ENCODE peak calls at places on chromosomes 11 and 22, in seven cellular contexts. L, E, C, O, J, H and R are unnamed samples.

GRCh38 chr22:42752230-42752746 is 31.6 kb upstream of the A4GALT start:
- DNase-seq in L (no peak), E (no peak), C (no peak), O (no peak), J (no peak), H (no peak), R (no peak)

GRCh38 chr11:111378773-111379499 is at the start of gene POU2AF1:
- DNase-seq in L (peak; percentile 89), E (no peak), C (no peak), O (no peak), J (no peak), H (no peak), R (no peak)

GRCh38 chr22:50199836-50200332 is 927 bp upstream of the SELENOO start:
- DNase-seq in L (no peak), E (no peak), C (no peak), O (no peak), J (no peak), H (peak; percentile 45), R (no peak)

GRCh38 chr11:77771135-77771534 is 49.4 kb downstream of the RSF1 start:
- DNase-seq in L (no peak), E (no peak), C (no peak), O (no peak), J (no peak), H (no peak), R (no peak)

GRCh38 chr11:86294026-86294425 is 8.0 kb upstream of the HIKESHI start:
- DNase-seq in L (no peak), E (no peak), C (no peak), O (no peak), J (no peak), H (no peak), R (no peak)

GRCh38 chr22:43535336-43535735 is 123.5 kb downstream of the MPPED1 start:
- DNase-seq in L (no peak), E (no peak), C (no peak), O (no peak), J (peak; percentile 20), H (no peak), R (no peak)

GRCh38 chr11:26042113-26042512 is 289.8 kb upstream of the ANO3 start:
- DNase-seq in L (no peak), E (no peak), C (no peak), O (no peak), J (peak; percentile 35), H (no peak), R (no peak)

GRCh38 chr11:14413307-14414072 is 54.5 kb upstream of the RRAS2 start:
- DNase-seq in L (no peak), E (no peak), C (no peak), O (peak; percentile 35), J (no peak), H (peak; percentile 41), R (no peak)

GRCh38 chr11:93741882-93742226 is 382 bp downstream of the C11orf54 start:
- DNase-seq in L (no peak), E (peak; percentile 68), C (no peak), O (peak; percentile 50), J (peak; percentile 86), H (no peak), R (peak; percentile 59)

GRCh38 chr11:112453601-112454577 is 193.2 kb upstream of the PLET1 start:
- DNase-seq in L (no peak), E (no peak), C (no peak), O (peak; percentile 19), J (no peak), H (peak; percentile 11), R (no peak)

GRCh38 chr22:49102367-49102766 is 725.3 kb downstream of the BRD1 start:
- DNase-seq in L (no peak), E (no peak), C (no peak), O (no peak), J (no peak), H (no peak), R (no peak)

GRCh38 chr11:126403039-126403438 is 47.6 kb downstream of the ST3GAL4 start:
- DNase-seq in L (no peak), E (peak; percentile 91), C (no peak), O (no peak), J (no peak), H (no peak), R (no peak)

GRCh38 chr11:35714882-35715612 is 52.5 kb downstream of the TRIM44 start:
- DNase-seq in L (no peak), E (no peak), C (no peak), O (peak; percentile 62), J (no peak), H (no peak), R (no peak)

GRCh38 chr11:46330887-46331652 is 16.2 kb upstream of the DGKZ start:
- DNase-seq in L (peak; percentile 60), E (no peak), C (no peak), O (no peak), J (no peak), H (peak; percentile 81), R (no peak)

GRCh38 chr11:8382436-8383053 is 118.9 kb upstream of the LMO1 start:
- DNase-seq in L (no peak), E (no peak), C (no peak), O (peak; percentile 35), J (no peak), H (no peak), R (no peak)

GRCh38 chr22:50306753-50307749 is at the start of gene PLXNB2:
- DNase-seq in L (no peak), E (peak; percentile 81), C (peak; percentile 75), O (peak; percentile 54), J (peak; percentile 82), H (peak; percentile 81), R (peak; percentile 34)

GRCh38 chr22:21834869-21835268 is 32.6 kb downstream of the MAPK1 start:
- DNase-seq in L (no peak), E (no peak), C (no peak), O (no peak), J (no peak), H (no peak), R (no peak)

GRCh38 chr11:128448487-128448886 is 138.9 kb downstream of the ETS1 start:
- DNase-seq in L (no peak), E (peak; percentile 90), C (no peak), O (peak; percentile 64), J (peak; percentile 70), H (no peak), R (no peak)

GRCh38 chr11:779120-779954 is 2.0 kb upstream of the GATD1 start:
- DNase-seq in L (no peak), E (no peak), C (no peak), O (no peak), J (no peak), H (no peak), R (no peak)

GRCh38 chr11:74682731-74683278 is 48.4 kb downstream of the CHRDL2 start:
- DNase-seq in L (no peak), E (peak; percentile 22), C (no peak), O (no peak), J (no peak), H (no peak), R (no peak)

GRCh38 chr11:64489831-64490441 is 101.1 kb upstream of the SLC22A12 start:
- DNase-seq in L (peak; percentile 24), E (no peak), C (peak; percentile 39), O (peak; percentile 30), J (peak; percentile 53), H (peak; percentile 69), R (peak; percentile 35)

GRCh38 chr11:1643146-1643690 is 13.6 kb downstream of the KRTAP5-5 start:
- DNase-seq in L (no peak), E (no peak), C (no peak), O (no peak), J (no peak), H (no peak), R (no peak)